ENCODE peak calls at places on chromosomes 11 and 22, in eight cellular contexts. One of them, this sample, is unnamed.

GRCh38 chr11:134581966-134582787 is 170.1 kb upstream of the B3GAT1 start:
- DNase-seq in fibroblast of pulmonary artery: no peak
- DNase-seq in HFFc6: no peak
- DNase-seq in uterus: no peak
- DNase-seq in lung: peak
- DNase-seq in lower leg skin: no peak
- DNase-seq in right lobe of liver: no peak
- DNase-seq in A549: no peak
- DNase-seq in this sample: no peak

GRCh38 chr22:30453731-30454510 is 17.9 kb downstream of the SEC14L3 start:
- DNase-seq in lower leg skin: no peak
- DNase-seq in uterus: no peak
- DNase-seq in lung: peak
- DNase-seq in HFFc6: no peak
- DNase-seq in right lobe of liver: no peak
- DNase-seq in A549: peak
- DNase-seq in fibroblast of pulmonary artery: peak
- DNase-seq in this sample: no peak

GRCh38 chr22:20578192-20578591 is 70.8 kb downstream of the MED15 start:
- DNase-seq in lower leg skin: no peak
- DNase-seq in right lobe of liver: no peak
- DNase-seq in fibroblast of pulmonary artery: no peak
- DNase-seq in HFFc6: no peak
- DNase-seq in lung: no peak
- DNase-seq in uterus: no peak
- DNase-seq in A549: no peak
- DNase-seq in this sample: no peak

GRCh38 chr22:39223091-39223710 is 21.6 kb downstream of the PDGFB start:
- DNase-seq in uterus: no peak
- DNase-seq in lung: no peak
- DNase-seq in lower leg skin: no peak
- DNase-seq in HFFc6: no peak
- DNase-seq in right lobe of liver: no peak
- DNase-seq in A549: no peak
- DNase-seq in fibroblast of pulmonary artery: no peak
- DNase-seq in this sample: no peak

GRCh38 chr11:2190670-2191471 is 19.3 kb upstream of the TH start:
- DNase-seq in A549: no peak
- DNase-seq in lower leg skin: no peak
- DNase-seq in lung: no peak
- DNase-seq in right lobe of liver: no peak
- DNase-seq in uterus: no peak
- DNase-seq in HFFc6: no peak
- DNase-seq in fibroblast of pulmonary artery: no peak
- DNase-seq in this sample: no peak

GRCh38 chr22:37431366-37431765 is 4.1 kb upstream of the ELFN2 start:
- DNase-seq in right lobe of liver: no peak
- DNase-seq in A549: peak
- DNase-seq in fibroblast of pulmonary artery: no peak
- DNase-seq in HFFc6: no peak
- DNase-seq in uterus: no peak
- DNase-seq in lower leg skin: no peak
- DNase-seq in lung: no peak
- DNase-seq in this sample: no peak

GRCh38 chr11:3123316-3123715 is 41.8 kb downstream of the OSBPL5 start:
- DNase-seq in lower leg skin: peak
- DNase-seq in right lobe of liver: peak
- DNase-seq in A549: no peak
- DNase-seq in lung: peak
- DNase-seq in uterus: peak
- DNase-seq in fibroblast of pulmonary artery: no peak
- DNase-seq in HFFc6: no peak
- DNase-seq in this sample: no peak

GRCh38 chr22:37511368-37512104 is 7.7 kb downstream of the CARD10 start:
- DNase-seq in right lobe of liver: no peak
- DNase-seq in uterus: no peak
- DNase-seq in lung: no peak
- DNase-seq in lower leg skin: no peak
- DNase-seq in A549: no peak
- DNase-seq in HFFc6: no peak
- DNase-seq in fibroblast of pulmonary artery: no peak
- DNase-seq in this sample: no peak

GRCh38 chr11:2599561-2600189 is 100.1 kb downstream of the KCNQ1OT1 start:
- DNase-seq in HFFc6: no peak
- DNase-seq in uterus: peak
- DNase-seq in right lobe of liver: no peak
- DNase-seq in fibroblast of pulmonary artery: no peak
- DNase-seq in lung: no peak
- DNase-seq in A549: no peak
- DNase-seq in lower leg skin: no peak
- DNase-seq in this sample: no peak

GRCh38 chr11:77457340-77457739 is 16.6 kb downstream of the PAK1 start:
- DNase-seq in HFFc6: no peak
- DNase-seq in A549: no peak
- DNase-seq in fibroblast of pulmonary artery: no peak
- DNase-seq in right lobe of liver: no peak
- DNase-seq in uterus: no peak
- DNase-seq in lung: no peak
- DNase-seq in lower leg skin: no peak
- DNase-seq in this sample: no peak

GRCh38 chr11:17423533-17424310 is 35.3 kb upstream of the KCNJ11 start:
- DNase-seq in right lobe of liver: no peak
- DNase-seq in A549: peak
- DNase-seq in uterus: no peak
- DNase-seq in fibroblast of pulmonary artery: no peak
- DNase-seq in lower leg skin: no peak
- DNase-seq in HFFc6: no peak
- DNase-seq in lung: no peak
- DNase-seq in this sample: no peak

GRCh38 chr22:17726561-17727243 is 47.6 kb downstream of the BID start:
- DNase-seq in right lobe of liver: peak
- DNase-seq in lung: no peak
- DNase-seq in HFFc6: peak
- DNase-seq in lower leg skin: no peak
- DNase-seq in A549: no peak
- DNase-seq in uterus: no peak
- DNase-seq in fibroblast of pulmonary artery: peak
- DNase-seq in this sample: no peak

GRCh38 chr11:63610604-63611394 is 3.4 kb downstream of the PLAAT3 start:
- DNase-seq in A549: no peak
- DNase-seq in fibroblast of pulmonary artery: no peak
- DNase-seq in lower leg skin: no peak
- DNase-seq in right lobe of liver: peak
- DNase-seq in HFFc6: no peak
- DNase-seq in uterus: no peak
- DNase-seq in lung: no peak
- DNase-seq in this sample: no peak

GRCh38 chr11:45473491-45473890 is 187.3 kb upstream of the SYT13 start:
- DNase-seq in A549: no peak
- DNase-seq in fibroblast of pulmonary artery: no peak
- DNase-seq in uterus: no peak
- DNase-seq in HFFc6: no peak
- DNase-seq in lung: no peak
- DNase-seq in right lobe of liver: no peak
- DNase-seq in lower leg skin: no peak
- DNase-seq in this sample: no peak

GRCh38 chr11:32586576-32587190 is 3.1 kb downstream of the EIF3M start:
- DNase-seq in right lobe of liver: no peak
- DNase-seq in A549: peak
- DNase-seq in uterus: no peak
- DNase-seq in fibroblast of pulmonary artery: peak
- DNase-seq in HFFc6: peak
- DNase-seq in lung: no peak
- DNase-seq in lower leg skin: no peak
- DNase-seq in this sample: no peak

GRCh38 chr11:2313051-2313951 is 11.5 kb downstream of the TSPAN32 start:
- DNase-seq in A549: no peak
- DNase-seq in right lobe of liver: peak
- DNase-seq in lower leg skin: no peak
- DNase-seq in HFFc6: no peak
- DNase-seq in lung: no peak
- DNase-seq in uterus: no peak
- DNase-seq in fibroblast of pulmonary artery: no peak
- DNase-seq in this sample: no peak

GRCh38 chr22:17095538-17095937 is 10.7 kb downstream of the IL17RA start:
- DNase-seq in A549: no peak
- DNase-seq in uterus: no peak
- DNase-seq in lower leg skin: no peak
- DNase-seq in fibroblast of pulmonary artery: no peak
- DNase-seq in right lobe of liver: no peak
- DNase-seq in HFFc6: no peak
- DNase-seq in lung: no peak
- DNase-seq in this sample: no peak

GRCh38 chr11:107043242-107043991 is 25.1 kb upstream of the GUCY1A2 start:
- DNase-seq in right lobe of liver: no peak
- DNase-seq in lower leg skin: no peak
- DNase-seq in fibroblast of pulmonary artery: peak
- DNase-seq in A549: no peak
- DNase-seq in lung: no peak
- DNase-seq in uterus: no peak
- DNase-seq in HFFc6: peak
- DNase-seq in this sample: no peak

GRCh38 chr11:65425971-65426838 is 3.6 kb downstream of the NEAT1 start:
- DNase-seq in uterus: peak
- DNase-seq in fibroblast of pulmonary artery: peak
- DNase-seq in lung: no peak
- DNase-seq in A549: peak
- DNase-seq in right lobe of liver: peak
- DNase-seq in lower leg skin: no peak
- DNase-seq in HFFc6: peak
- DNase-seq in this sample: no peak

GRCh38 chr22:17483670-17484372 is 79.5 kb upstream of the SLC25A18 start:
- DNase-seq in fibroblast of pulmonary artery: peak
- DNase-seq in uterus: no peak
- DNase-seq in A549: no peak
- DNase-seq in right lobe of liver: no peak
- DNase-seq in lung: no peak
- DNase-seq in HFFc6: no peak
- DNase-seq in lower leg skin: no peak
- DNase-seq in this sample: no peak

DNA sequence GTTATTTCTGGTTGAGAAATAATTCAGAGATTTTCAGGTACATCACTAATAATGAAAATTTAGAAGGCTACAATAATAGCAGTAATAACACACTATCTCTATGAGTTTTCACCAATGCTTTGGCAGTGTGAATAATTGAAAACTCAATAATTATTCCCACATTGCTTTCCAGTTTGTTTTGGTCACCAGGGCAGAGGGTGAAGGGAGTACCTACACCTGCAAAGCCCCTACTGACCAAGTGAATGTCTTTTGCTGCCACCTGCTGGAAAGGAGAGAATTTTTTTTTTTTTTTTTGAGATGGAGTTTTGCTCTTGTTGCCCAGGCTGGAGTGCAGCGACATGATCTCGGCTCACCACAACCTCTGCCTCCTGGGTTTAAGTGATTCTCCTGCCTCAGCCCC is 3.2 kb downstream of the NELL1 start:
- DNase-seq in lower leg skin: no peak
- DNase-seq in HFFc6: no peak
- DNase-seq in right lobe of liver: no peak
- DNase-seq in A549: peak
- DNase-seq in fibroblast of pulmonary artery: peak
- DNase-seq in uterus: no peak
- DNase-seq in lung: no peak
- DNase-seq in this sample: no peak
- TF ChIP-seq CTCF in lower leg skin: no peak
- TF ChIP-seq CTCF in HFFc6: peak
- TF ChIP-seq CTCF in right lobe of liver: peak
- TF ChIP-seq CTCF in A549: peak
- TF ChIP-seq CTCF in fibroblast of pulmonary artery: peak
- TF ChIP-seq CTCF in uterus: no peak
- TF ChIP-seq CTCF in lung: no peak
- TF ChIP-seq CTCF in this sample: peak

GRCh38 chr22:44702479-44703219 is 645 bp downstream of the PRR5 start:
- DNase-seq in A549: no peak
- DNase-seq in fibroblast of pulmonary artery: peak
- DNase-seq in lower leg skin: no peak
- DNase-seq in right lobe of liver: no peak
- DNase-seq in lung: no peak
- DNase-seq in uterus: no peak
- DNase-seq in HFFc6: no peak
- DNase-seq in this sample: no peak
- TF ChIP-seq CTCF in A549: no peak
- TF ChIP-seq CTCF in fibroblast of pulmonary artery: no peak
- TF ChIP-seq CTCF in lower leg skin: no peak
- TF ChIP-seq CTCF in right lobe of liver: no peak
- TF ChIP-seq CTCF in lung: no peak
- TF ChIP-seq CTCF in uterus: no peak
- TF ChIP-seq CTCF in HFFc6: peak
- TF ChIP-seq CTCF in this sample: no peak

GRCh38 chr11:111975076-111975806 is 38.1 kb downstream of the DIXDC1 start:
- DNase-seq in HFFc6: no peak
- DNase-seq in lung: no peak
- DNase-seq in right lobe of liver: no peak
- DNase-seq in fibroblast of pulmonary artery: no peak
- DNase-seq in uterus: no peak
- DNase-seq in lower leg skin: no peak
- DNase-seq in A549: peak
- DNase-seq in this sample: no peak
- TF ChIP-seq CTCF in HFFc6: peak
- TF ChIP-seq CTCF in lung: no peak
- TF ChIP-seq CTCF in right lobe of liver: peak
- TF ChIP-seq CTCF in fibroblast of pulmonary artery: peak
- TF ChIP-seq CTCF in uterus: peak
- TF ChIP-seq CTCF in lower leg skin: no peak
- TF ChIP-seq CTCF in A549: no peak
- TF ChIP-seq CTCF in this sample: no peak

DNA sequence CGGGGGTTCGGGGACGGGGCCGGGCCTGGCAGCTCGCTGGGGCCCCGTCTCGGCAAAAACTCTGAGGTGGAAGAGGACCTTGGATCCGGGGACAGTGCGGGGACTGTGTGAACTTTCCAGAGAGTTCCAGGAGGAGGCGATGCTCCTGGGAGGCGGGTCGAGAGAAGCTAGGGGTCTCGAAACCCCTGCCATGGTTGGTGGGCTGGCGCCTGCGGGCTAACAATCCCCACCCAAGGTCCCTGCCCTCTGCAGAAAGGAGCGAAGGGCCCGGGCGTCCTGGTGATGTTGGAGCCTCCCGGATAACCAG is 4.7 kb upstream of the GRK2 start:
- DNase-seq in uterus: no peak
- DNase-seq in HFFc6: no peak
- DNase-seq in A549: no peak
- DNase-seq in fibroblast of pulmonary artery: no peak
- DNase-seq in right lobe of liver: peak
- DNase-seq in lung: no peak
- DNase-seq in lower leg skin: no peak
- DNase-seq in this sample: no peak
- TF ChIP-seq CTCF in uterus: no peak
- TF ChIP-seq CTCF in HFFc6: peak
- TF ChIP-seq CTCF in A549: peak
- TF ChIP-seq CTCF in fibroblast of pulmonary artery: peak
- TF ChIP-seq CTCF in right lobe of liver: no peak
- TF ChIP-seq CTCF in lung: no peak
- TF ChIP-seq CTCF in lower leg skin: no peak
- TF ChIP-seq CTCF in this sample: peak

GRCh38 chr11:122360875-122361274 is 244.9 kb upstream of the BLID start:
- DNase-seq in uterus: no peak
- DNase-seq in right lobe of liver: no peak
- DNase-seq in HFFc6: no peak
- DNase-seq in fibroblast of pulmonary artery: no peak
- DNase-seq in A549: no peak
- DNase-seq in lower leg skin: no peak
- DNase-seq in lung: no peak
- DNase-seq in this sample: no peak
- TF ChIP-seq CTCF in uterus: no peak
- TF ChIP-seq CTCF in right lobe of liver: peak
- TF ChIP-seq CTCF in HFFc6: peak
- TF ChIP-seq CTCF in fibroblast of pulmonary artery: peak
- TF ChIP-seq CTCF in A549: no peak
- TF ChIP-seq CTCF in lower leg skin: no peak
- TF ChIP-seq CTCF in lung: no peak
- TF ChIP-seq CTCF in this sample: no peak

GRCh38 chr22:45832180-45832579 is 144.8 kb downstream of the WNT7B start:
- DNase-seq in A549: no peak
- DNase-seq in HFFc6: no peak
- DNase-seq in right lobe of liver: no peak
- DNase-seq in lower leg skin: no peak
- DNase-seq in fibroblast of pulmonary artery: no peak
- DNase-seq in uterus: no peak
- DNase-seq in lung: no peak
- DNase-seq in this sample: no peak
- TF ChIP-seq CTCF in A549: no peak
- TF ChIP-seq CTCF in HFFc6: peak
- TF ChIP-seq CTCF in right lobe of liver: no peak
- TF ChIP-seq CTCF in lower leg skin: no peak
- TF ChIP-seq CTCF in fibroblast of pulmonary artery: peak
- TF ChIP-seq CTCF in uterus: no peak
- TF ChIP-seq CTCF in lung: no peak
- TF ChIP-seq CTCF in this sample: no peak